ENCODE peak calls at places on chromosomes 1 and 21, in five cellular contexts. Z is K562, S is A549, P is HepG2, U is GM12878. H is an unnamed sample.

GRCh38 chr1:901108-901859 is 22.4 kb upstream of the SAMD11 start:
- DNase-seq in Z (no peak), S (no peak), P (no peak), U (no peak), H (no peak)

GRCh38 chr1:152052606-152053005 is 15.8 kb upstream of the S100A11 start:
- DNase-seq in Z (peak; percentile 88), S (peak; percentile 79), P (peak; percentile 64), U (no peak), H (peak; percentile 92)

GRCh38 chr1:79283451-79283850 is 276.9 kb upstream of the ADGRL4 start:
- DNase-seq in Z (no peak), S (no peak), P (no peak), U (no peak), H (no peak)

GRCh38 chr1:98546319-98546718 is 115.2 kb upstream of the SNX7 start:
- DNase-seq in Z (no peak), S (no peak), P (no peak), U (no peak), H (no peak)

GRCh38 chr1:107404756-107405155 is 263.9 kb downstream of the NTNG1 start:
- DNase-seq in Z (no peak), S (no peak), P (no peak), U (no peak), H (no peak)

GRCh38 chr1:154550657-154551056 is 7.8 kb downstream of the UBE2Q1 start:
- DNase-seq in Z (no peak), S (no peak), P (no peak), U (no peak), H (no peak)

GRCh38 chr21:37195649-37196048 is 71.5 kb downstream of the VPS26C start:
- DNase-seq in Z (no peak), S (no peak), P (no peak), U (no peak), H (no peak)

GRCh38 chr1:94036721-94037120 is 84.2 kb downstream of the ABCA4 start:
- DNase-seq in Z (no peak), S (no peak), P (no peak), U (no peak), H (no peak)

GRCh38 chr1:236132420-236133046 is 9.8 kb upstream of the GPR137B start:
- DNase-seq in Z (no peak), S (no peak), P (no peak), U (no peak), H (no peak)

GRCh38 chr1:234725177-234726132 is 115.5 kb upstream of the IRF2BP2 start:
- DNase-seq in Z (peak; percentile 79), S (no peak), P (no peak), U (no peak), H (no peak)

GRCh38 chr21:31908106-31909031 is 35.5 kb downstream of the HUNK start:
- DNase-seq in Z (no peak), S (no peak), P (peak; percentile 74), U (no peak), H (peak; percentile 70)

GRCh38 chr1:18144921-18145699 is 37.5 kb downstream of the IGSF21 start:
- DNase-seq in Z (no peak), S (no peak), P (no peak), U (no peak), H (no peak)

GRCh38 chr1:162548170-162548569 is 13.4 kb upstream of the UAP1 start:
- DNase-seq in Z (no peak), S (no peak), P (no peak), U (no peak), H (no peak)

GRCh38 chr1:17858027-17858426 is 102.9 kb downstream of the ACTL8 start:
- DNase-seq in Z (no peak), S (no peak), P (no peak), U (no peak), H (no peak)

GRCh38 chr1:41268154-41268770 is 26.2 kb upstream of the SCMH1 start:
- DNase-seq in Z (peak; percentile 81), S (peak; percentile 77), P (peak; percentile 35), U (no peak), H (peak; percentile 86)

GRCh38 chr21:38816400-38816973 is 10.8 kb downstream of the ETS2 start:
- DNase-seq in Z (no peak), S (no peak), P (no peak), U (no peak), H (no peak)

GRCh38 chr21:38813143-38813542 is 7.4 kb downstream of the ETS2 start:
- DNase-seq in Z (no peak), S (no peak), P (no peak), U (no peak), H (peak; percentile 43)

GRCh38 chr21:38813554-38813953 is 7.8 kb downstream of the ETS2 start:
- DNase-seq in Z (no peak), S (no peak), P (no peak), U (no peak), H (no peak)

GRCh38 chr21:38814126-38815059 is 8.7 kb downstream of the ETS2 start:
- DNase-seq in Z (no peak), S (no peak), P (no peak), U (no peak), H (no peak)

GRCh38 chr21:38815060-38815405 is 9.3 kb downstream of the ETS2 start:
- DNase-seq in Z (no peak), S (no peak), P (no peak), U (no peak), H (no peak)
- TF ChIP-seq ESRRA in Z (no peak), S (no peak), P (no peak), U (no peak), H (no peak)

GRCh38 chr21:19290328-19290727 is 886.7 kb upstream of the TMPRSS15 start:
- DNase-seq in Z (no peak), S (no peak), P (no peak), U (no peak), H (no peak)

DNA sequence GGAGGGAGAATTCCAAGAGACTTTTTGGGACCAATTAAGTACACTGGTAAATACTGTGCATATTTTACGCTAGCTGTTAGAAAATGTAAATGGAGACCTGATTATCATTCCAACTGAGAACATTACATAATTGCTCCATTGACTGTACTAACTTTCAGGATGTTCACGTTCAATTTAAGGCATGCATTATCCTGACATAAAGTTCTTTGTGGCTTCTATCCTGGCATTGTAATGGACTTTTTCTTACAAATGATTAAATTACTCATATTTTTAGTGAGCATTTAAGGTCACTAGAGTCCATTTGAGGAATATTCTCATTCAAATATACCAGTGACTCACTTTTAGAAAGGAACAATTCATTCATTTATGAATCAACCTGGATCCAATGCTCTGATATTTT is 883.3 kb upstream of the TMPRSS15 start:
- DNase-seq in Z (no peak), S (no peak), P (no peak), U (no peak), H (no peak)
- TF ChIP-seq ESRRA in Z (no peak), S (no peak), P (no peak), U (no peak), H (no peak)

GRCh38 chr1:53502641-53503432 is 43.6 kb downstream of the DMRTB1 start:
- DNase-seq in Z (no peak), S (no peak), P (no peak), U (no peak), H (no peak)

GRCh38 chr1:53499257-53500183 is 40.3 kb downstream of the DMRTB1 start:
- DNase-seq in Z (no peak), S (no peak), P (no peak), U (no peak), H (no peak)

GRCh38 chr1:53501065-53502005 is 42.1 kb downstream of the DMRTB1 start:
- DNase-seq in Z (no peak), S (no peak), P (no peak), U (no peak), H (no peak)

GRCh38 chr1:53498555-53499142 is 39.5 kb downstream of the DMRTB1 start:
- DNase-seq in Z (no peak), S (no peak), P (no peak), U (no peak), H (no peak)

GRCh38 chr1:53500184-53501064 is 41.2 kb downstream of the DMRTB1 start:
- DNase-seq in Z (no peak), S (no peak), P (no peak), U (no peak), H (no peak)
- TF ChIP-seq ESRRA in Z (no peak), S (no peak), P (no peak), U (no peak), H (no peak)

GRCh38 chr1:28058168-28058567 is 30.2 kb downstream of the EYA3 start:
- DNase-seq in Z (no peak), S (no peak), P (no peak), U (no peak), H (no peak)

GRCh38 chr1:28064064-28064463 is 24.3 kb downstream of the EYA3 start:
- DNase-seq in Z (no peak), S (no peak), P (no peak), U (no peak), H (no peak)

GRCh38 chr1:28066393-28067154 is 21.8 kb downstream of the EYA3 start:
- DNase-seq in Z (no peak), S (no peak), P (no peak), U (no peak), H (no peak)

GRCh38 chr1:28058971-28059878 is 29.2 kb downstream of the EYA3 start:
- DNase-seq in Z (no peak), S (no peak), P (no peak), U (no peak), H (no peak)

GRCh38 chr1:28062806-28063205 is 25.6 kb downstream of the EYA3 start:
- DNase-seq in Z (no peak), S (no peak), P (no peak), U (no peak), H (no peak)
- TF ChIP-seq ESRRA in Z (no peak), S (no peak), P (no peak), U (no peak), H (no peak)

DNA sequence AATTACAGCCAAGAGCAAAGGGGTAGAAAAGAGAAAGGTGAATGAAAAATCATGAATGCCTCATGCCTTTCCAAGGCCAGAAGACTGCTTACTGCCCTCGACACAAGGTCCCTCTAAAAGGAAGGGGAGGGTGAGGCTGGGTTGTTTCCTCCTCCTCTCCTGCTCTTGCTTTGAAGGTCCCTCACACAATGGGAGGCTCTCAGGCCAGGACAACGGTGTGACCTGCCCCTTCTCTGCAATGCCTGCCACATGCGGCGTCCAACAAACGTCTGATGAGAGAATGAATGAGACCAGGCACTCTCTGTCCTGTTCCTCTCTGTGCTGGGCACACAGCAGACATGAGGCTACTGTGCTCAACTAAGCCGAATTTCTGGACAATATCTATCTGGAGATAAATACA is 51.3 kb downstream of the SSBP3 start:
- DNase-seq in Z (no peak), S (no peak), P (peak; percentile 68), U (no peak), H (no peak)
- TF ChIP-seq ESRRA in Z (no peak), S (no peak), P (no peak), U (no peak), H (no peak)

GRCh38 chr1:8170059-8170835 is 144.1 kb upstream of the ERRFI1 start:
- DNase-seq in Z (no peak), S (no peak), P (peak; percentile 80), U (no peak), H (no peak)
- TF ChIP-seq ESRRA in Z (no peak), S (no peak), P (no peak), U (no peak), H (no peak)